ENCODE peak calls at places on chromosomes 13 and 19, in ten cellular contexts. C, B, M, Q, Y, G, K, E, A and Z are unnamed samples.

GRCh38 chr19:29666634-29667389 is 1.6 kb downstream of the PLEKHF1 start:
- DNase-seq in C (peak), B (peak), M (peak), Q (peak), Y (no peak), G (peak), K (peak), E (peak), A (no peak), Z (no peak)

GRCh38 chr19:56839665-56840451 is 668 bp downstream of the PEG3 start:
- DNase-seq in C (peak), B (peak), M (peak), Q (peak), Y (no peak), G (no peak), K (no peak), E (no peak), A (no peak), Z (peak)

GRCh38 chr13:39451301-39451700 is 151.7 kb downstream of the LHFPL6 start:
- DNase-seq in C (no peak), B (peak), M (no peak), Q (peak), Y (no peak), G (no peak), K (peak), E (peak), A (peak), Z (no peak)

GRCh38 chr13:106851251-106851650 is 283.3 kb upstream of the ARGLU1 start:
- DNase-seq in C (no peak), B (peak), M (no peak), Q (no peak), Y (no peak), G (no peak), K (no peak), E (no peak), A (no peak), Z (peak)

GRCh38 chr19:1269478-1270167 is 491 bp downstream of the CIRBP start:
- DNase-seq in C (peak), B (peak), M (peak), Q (peak), Y (no peak), G (peak), K (peak), E (peak), A (peak), Z (peak)

GRCh38 chr19:31334101-31334848 is 15.0 kb downstream of the TSHZ3 start:
- DNase-seq in C (peak), B (peak), M (no peak), Q (peak), Y (no peak), G (no peak), K (peak), E (peak), A (no peak), Z (no peak)

GRCh38 chr13:46142692-46143238 is 37.9 kb upstream of the CPB2 start:
- DNase-seq in C (no peak), B (no peak), M (no peak), Q (no peak), Y (no peak), G (no peak), K (peak), E (no peak), A (no peak), Z (no peak)

GRCh38 chr13:43348397-43348796 is 325.0 kb downstream of the DNAJC15 start:
- DNase-seq in C (no peak), B (peak), M (no peak), Q (no peak), Y (no peak), G (no peak), K (no peak), E (peak), A (no peak), Z (no peak)

GRCh38 chr19:29764322-29764721 is 47.5 kb upstream of the CCNE1 start:
- DNase-seq in C (no peak), B (no peak), M (no peak), Q (no peak), Y (no peak), G (peak), K (no peak), E (no peak), A (no peak), Z (no peak)

GRCh38 chr19:56671613-56671994 is at the start of gene ZNF835:
- DNase-seq in C (peak), B (peak), M (peak), Q (no peak), Y (no peak), G (peak), K (no peak), E (peak), A (peak), Z (no peak)

GRCh38 chr13:97233499-97233898 is 11.4 kb downstream of the MBNL2 start:
- DNase-seq in C (no peak), B (no peak), M (no peak), Q (no peak), Y (no peak), G (no peak), K (no peak), E (no peak), A (no peak), Z (no peak)

GRCh38 chr13:46172531-46172991 is 9.4 kb downstream of the LCP1 start:
- DNase-seq in C (no peak), B (no peak), M (no peak), Q (no peak), Y (no peak), G (peak), K (no peak), E (no peak), A (no peak), Z (no peak)

GRCh38 chr13:95403349-95404140 is 102.3 kb upstream of the ABCC4 start:
- DNase-seq in C (no peak), B (peak), M (peak), Q (no peak), Y (no peak), G (peak), K (peak), E (no peak), A (peak), Z (no peak)

GRCh38 chr13:41596190-41596589 is 138.8 kb downstream of the RGCC start:
- DNase-seq in C (no peak), B (no peak), M (no peak), Q (no peak), Y (no peak), G (no peak), K (peak), E (no peak), A (no peak), Z (no peak)

GRCh38 chr19:771332-771785 is 20.4 kb downstream of the MISP start:
- DNase-seq in C (no peak), B (peak), M (no peak), Q (peak), Y (no peak), G (peak), K (peak), E (peak), A (no peak), Z (no peak)

GRCh38 chr13:113656831-113657671 is 947 bp downstream of the ATP4B start:
- DNase-seq in C (peak), B (no peak), M (peak), Q (no peak), Y (no peak), G (no peak), K (no peak), E (no peak), A (no peak), Z (no peak)

GRCh38 chr13:35283856-35284255 is 192.6 kb downstream of the MAB21L1 start:
- DNase-seq in C (no peak), B (peak), M (no peak), Q (peak), Y (no peak), G (peak), K (no peak), E (peak), A (no peak), Z (peak)

GRCh38 chr13:106566682-106567420 is 1.1 kb downstream of the ARGLU1 start:
- DNase-seq in C (peak), B (peak), M (peak), Q (peak), Y (no peak), G (peak), K (peak), E (peak), A (peak), Z (no peak)

GRCh38 chr19:35458821-35459391 is 10.8 kb downstream of the FFAR2 start:
- DNase-seq in C (no peak), B (no peak), M (no peak), Q (no peak), Y (no peak), G (peak), K (no peak), E (no peak), A (peak), Z (no peak)

GRCh38 chr19:42272535-42272897 is 3.5 kb downstream of the CIC start:
- DNase-seq in C (no peak), B (no peak), M (no peak), Q (no peak), Y (no peak), G (no peak), K (no peak), E (no peak), A (peak), Z (no peak)

GRCh38 chr19:42270346-42271044 is 1.4 kb downstream of the CIC start:
- DNase-seq in C (peak), B (peak), M (peak), Q (peak), Y (no peak), G (peak), K (no peak), E (peak), A (peak), Z (no peak)

GRCh38 chr19:42271861-42272534 is 2.9 kb downstream of the CIC start:
- DNase-seq in C (no peak), B (no peak), M (peak), Q (no peak), Y (no peak), G (no peak), K (no peak), E (no peak), A (peak), Z (no peak)

GRCh38 chr19:42269518-42270345 is 680 bp downstream of the CIC start:
- DNase-seq in C (peak), B (no peak), M (peak), Q (no peak), Y (no peak), G (no peak), K (no peak), E (peak), A (peak), Z (no peak)

DNA sequence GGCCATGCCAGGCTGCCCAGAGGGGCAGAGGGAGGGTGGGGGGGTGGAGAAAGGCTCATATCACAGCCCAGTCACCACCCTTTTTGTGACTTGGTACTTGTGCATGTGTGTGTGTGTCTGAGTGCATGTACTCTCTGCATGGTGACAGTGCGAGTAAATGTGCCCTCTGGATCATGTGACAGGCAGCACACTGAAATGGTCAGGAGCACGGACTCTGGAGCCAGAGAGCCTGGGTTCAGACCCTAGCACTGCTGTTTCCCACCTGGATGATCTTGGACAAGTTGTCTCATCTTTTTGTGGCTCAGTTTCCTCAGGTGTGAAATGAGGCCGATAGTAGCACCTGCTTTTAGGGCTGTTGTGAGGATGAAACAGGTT is 2.0 kb downstream of the CIC start:
- DNase-seq in C (no peak), B (no peak), M (no peak), Q (no peak), Y (no peak), G (no peak), K (no peak), E (no peak), A (no peak), Z (no peak)
- H3K4me3 ChIP-seq in C (peak), B (peak), M (peak), Q (peak), Y (peak), G (peak), K (no peak), E (peak), A (peak), Z (peak)

GRCh38 chr19:16327501-16327900 is 2.9 kb downstream of the KLF2 start:
- DNase-seq in C (no peak), B (no peak), M (no peak), Q (peak), Y (no peak), G (no peak), K (no peak), E (peak), A (no peak), Z (no peak)

GRCh38 chr19:16325161-16325527 is 518 bp downstream of the KLF2 start:
- DNase-seq in C (no peak), B (peak), M (no peak), Q (peak), Y (no peak), G (peak), K (peak), E (peak), A (peak), Z (no peak)

GRCh38 chr19:16327131-16327450 is 2.5 kb downstream of the KLF2 start:
- DNase-seq in C (no peak), B (no peak), M (no peak), Q (peak), Y (no peak), G (no peak), K (no peak), E (peak), A (no peak), Z (no peak)

GRCh38 chr19:16325671-16326400 is 1.2 kb downstream of the KLF2 start:
- DNase-seq in C (peak), B (peak), M (peak), Q (peak), Y (no peak), G (peak), K (no peak), E (peak), A (peak), Z (no peak)

DNA sequence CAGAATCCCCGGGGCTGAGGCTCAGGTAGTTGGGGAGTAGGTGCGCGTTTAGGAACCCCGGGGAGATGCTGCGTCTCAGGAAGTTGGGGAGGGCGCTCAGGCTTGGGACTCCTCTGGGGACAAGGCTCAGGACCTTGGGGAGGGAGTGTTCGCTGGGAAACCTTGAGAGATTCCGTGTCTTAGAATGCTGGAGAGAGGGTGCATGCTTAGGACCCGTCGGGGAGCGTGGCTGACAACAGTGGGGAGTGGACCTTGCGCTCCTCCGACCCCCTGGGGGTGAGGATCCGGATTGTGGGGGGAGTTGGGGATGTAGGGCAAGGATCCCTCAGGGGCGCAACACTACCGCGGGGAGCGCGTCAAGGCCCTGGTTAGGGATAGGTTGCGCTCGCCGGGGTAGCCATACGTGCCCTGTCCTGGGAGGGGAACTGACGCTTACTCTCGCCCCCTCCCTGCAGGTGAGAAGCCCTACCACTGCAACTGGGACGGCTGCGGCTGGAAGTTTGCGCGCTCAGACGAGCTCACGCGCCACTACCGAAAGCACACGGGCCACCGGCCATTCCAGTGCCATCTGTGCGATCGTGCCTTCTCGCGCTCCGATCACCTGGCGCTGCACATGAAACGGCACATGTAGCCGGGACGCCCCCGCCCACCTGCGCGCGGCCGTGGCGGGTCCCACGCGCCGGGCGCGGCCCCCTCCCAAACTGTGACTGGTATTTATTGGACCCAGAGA is 1.9 kb downstream of the KLF2 start:
- DNase-seq in C (no peak), B (no peak), M (peak), Q (peak), Y (no peak), G (peak), K (no peak), E (peak), A (peak), Z (no peak)
- H3K4me3 ChIP-seq in C (peak), B (peak), M (peak), Q (peak), Y (peak), G (peak), K (peak), E (peak), A (peak), Z (peak)

GRCh38 chr13:73720216-73720840 is 413.9 kb downstream of the KLF12 start:
- DNase-seq in C (no peak), B (peak), M (no peak), Q (no peak), Y (no peak), G (no peak), K (no peak), E (peak), A (no peak), Z (no peak)

GRCh38 chr13:73717632-73718031 is 416.6 kb downstream of the KLF12 start:
- DNase-seq in C (no peak), B (no peak), M (no peak), Q (no peak), Y (no peak), G (no peak), K (no peak), E (peak), A (no peak), Z (no peak)

GRCh38 chr13:73721571-73721970 is 412.6 kb downstream of the KLF12 start:
- DNase-seq in C (no peak), B (no peak), M (no peak), Q (no peak), Y (no peak), G (no peak), K (no peak), E (no peak), A (no peak), Z (no peak)

GRCh38 chr13:73718248-73718647 is 416.0 kb downstream of the KLF12 start:
- DNase-seq in C (no peak), B (no peak), M (no peak), Q (no peak), Y (no peak), G (no peak), K (no peak), E (no peak), A (no peak), Z (no peak)

GRCh38 chr13:73722120-73722519 is 412.1 kb downstream of the KLF12 start:
- DNase-seq in C (no peak), B (peak), M (no peak), Q (peak), Y (peak), G (peak), K (peak), E (peak), A (no peak), Z (peak)
- H3K4me3 ChIP-seq in C (no peak), B (no peak), M (no peak), Q (no peak), Y (no peak), G (no peak), K (no peak), E (no peak), A (no peak), Z (no peak)

GRCh38 chr19:5294403-5295160 is 46.0 kb downstream of the PTPRS start:
- DNase-seq in C (no peak), B (no peak), M (no peak), Q (no peak), Y (no peak), G (no peak), K (no peak), E (no peak), A (no peak), Z (no peak)
- H3K4me3 ChIP-seq in C (no peak), B (peak), M (peak), Q (no peak), Y (peak), G (no peak), K (no peak), E (peak), A (no peak), Z (peak)